ENCODE peak calls at places on chromosome 9, in four cellular contexts. Z is IMR-90, L is K562, X is HepG2. J is an unnamed sample.

GRCh38 chr9:89863837-89864236 is 259.0 kb downstream of the GADD45G start:
- DNase-seq in Z (no peak), L (no peak), X (no peak), J (no peak)

GRCh38 chr9:111178361-111179043 is 140.2 kb upstream of the LPAR1 start:
- DNase-seq in Z (peak), L (no peak), X (no peak), J (peak)

GRCh38 chr9:34589656-34590375 is at the start of gene CNTFR:
- DNase-seq in Z (no peak), L (peak), X (no peak), J (no peak)

GRCh38 chr9:91119679-91120078 is 242.0 kb downstream of the AUH start:
- DNase-seq in Z (peak), L (no peak), X (no peak), J (no peak)

GRCh38 chr9:107636596-107637405 is 147.2 kb upstream of the KLF4 start:
- DNase-seq in Z (peak), L (no peak), X (no peak), J (no peak)

GRCh38 chr9:87973791-87974292 is 491 bp downstream of the CDK20 start:
- DNase-seq in Z (no peak), L (no peak), X (no peak), J (no peak)

GRCh38 chr9:5626727-5627634 is 1.9 kb upstream of the RIC1 start:
- DNase-seq in Z (peak), L (peak), X (no peak), J (peak)

GRCh38 chr9:132644251-132644650 is 25.5 kb downstream of the DDX31 start:
- DNase-seq in Z (no peak), L (peak), X (peak), J (peak)

GRCh38 chr9:133606722-133607053 is 2.5 kb downstream of the FAM163B start:
- DNase-seq in Z (no peak), L (no peak), X (no peak), J (no peak)

GRCh38 chr9:127283917-127284316 is 19.3 kb downstream of the GARNL3 start:
- DNase-seq in Z (peak), L (no peak), X (no peak), J (peak)

GRCh38 chr9:130069048-130069447 is 15.3 kb downstream of the GPR107 start:
- DNase-seq in Z (no peak), L (no peak), X (no peak), J (no peak)

GRCh38 chr9:88776717-88777497 is 214.4 kb upstream of the S1PR3 start:
- DNase-seq in Z (peak), L (no peak), X (peak), J (peak)

GRCh38 chr9:104313396-104314110 is 190.5 kb upstream of the OR13F1 start:
- DNase-seq in Z (no peak), L (no peak), X (no peak), J (no peak)

GRCh38 chr9:124242331-124243194 is 15.2 kb upstream of the NEK6 start:
- DNase-seq in Z (peak), L (no peak), X (no peak), J (no peak)

GRCh38 chr9:136403915-136404800 is 4.2 kb upstream of the SNAPC4 start:
- DNase-seq in Z (no peak), L (no peak), X (no peak), J (no peak)

GRCh38 chr9:4934976-4935672 is 49.9 kb upstream of the JAK2 start:
- DNase-seq in Z (no peak), L (no peak), X (no peak), J (no peak)

GRCh38 chr9:7777776-7778175 is 21.8 kb downstream of the DMAC1 start:
- DNase-seq in Z (no peak), L (no peak), X (no peak), J (no peak)

GRCh38 chr9:30504502-30504905 is 1879.9 kb upstream of the ACO1 start:
- DNase-seq in Z (no peak), L (no peak), X (no peak), J (no peak)

GRCh38 chr9:73349476-73349875 is 197.8 kb downstream of the ANXA1 start:
- DNase-seq in Z (no peak), L (no peak), X (no peak), J (no peak)

GRCh38 chr9:119278138-119278537 is 91.1 kb downstream of the BRINP1 start:
- DNase-seq in Z (no peak), L (no peak), X (no peak), J (no peak)

GRCh38 chr9:98230789-98231188 is 24.7 kb downstream of the TBC1D2 start:
- DNase-seq in Z (no peak), L (no peak), X (no peak), J (no peak)

GRCh38 chr9:3498691-3499090 is 27.1 kb downstream of the RFX3 start:
- DNase-seq in Z (peak), L (no peak), X (no peak), J (no peak)

GRCh38 chr9:136182850-136183422 is 22.0 kb downstream of the LHX3 start:
- DNase-seq in Z (no peak), L (no peak), X (no peak), J (no peak)

GRCh38 chr9:20256284-20256948 is 365.9 kb downstream of the MLLT3 start:
- DNase-seq in Z (no peak), L (no peak), X (no peak), J (no peak)

GRCh38 chr9:133926165-133926856 is 65.8 kb downstream of the VAV2 start:
- DNase-seq in Z (no peak), L (no peak), X (no peak), J (no peak)

GRCh38 chr9:137457406-137458193 is 1.5 kb downstream of the NSMF start:
- DNase-seq in Z (no peak), L (no peak), X (no peak), J (no peak)

GRCh38 chr9:88658311-88658822 is 123.4 kb downstream of the NXNL2 start:
- DNase-seq in Z (no peak), L (no peak), X (no peak), J (no peak)

GRCh38 chr9:101418518-101419111 is 17.0 kb downstream of the ALDOB start:
- DNase-seq in Z (peak), L (no peak), X (no peak), J (no peak)

GRCh38 chr9:18472435-18472834 is 1.5 kb upstream of the ADAMTSL1 start:
- DNase-seq in Z (no peak), L (no peak), X (no peak), J (no peak)
- H3K27ac ChIP-seq in Z (no peak), L (no peak), X (no peak), J (no peak)

GRCh38 chr9:14788846-14789245 is 66.3 kb upstream of the CER1 start:
- DNase-seq in Z (no peak), L (no peak), X (no peak), J (no peak)
- TF ChIP-seq MAZ in Z (no peak), L (no peak), X (no peak), J (no peak)

GRCh38 chr9:131409458-131409992 is 15.6 kb downstream of the PRRC2B start:
- DNase-seq in Z (no peak), L (peak), X (no peak), J (no peak)

GRCh38 chr9:131407717-131408195 is 13.9 kb downstream of the PRRC2B start:
- DNase-seq in Z (no peak), L (peak), X (peak), J (peak)

GRCh38 chr9:131411719-131412681 is 18.1 kb downstream of the PRRC2B start:
- DNase-seq in Z (no peak), L (no peak), X (peak), J (no peak)

GRCh38 chr9:131406567-131407436 is 12.9 kb downstream of the PRRC2B start:
- DNase-seq in Z (no peak), L (peak), X (no peak), J (no peak)

GRCh38 chr9:131410051-131410491 is 16.2 kb downstream of the PRRC2B start:
- DNase-seq in Z (peak), L (peak), X (no peak), J (no peak)
- H3K27ac ChIP-seq in Z (no peak), L (no peak), X (no peak), J (no peak)

GRCh38 chr9:113805753-113806152 is 70.4 kb upstream of the ZNF618 start:
- DNase-seq in Z (no peak), L (no peak), X (no peak), J (no peak)

GRCh38 chr9:113809192-113809482 is 67.0 kb upstream of the ZNF618 start:
- DNase-seq in Z (no peak), L (no peak), X (no peak), J (no peak)

GRCh38 chr9:113807173-113808061 is 68.7 kb upstream of the ZNF618 start:
- DNase-seq in Z (peak), L (peak), X (peak), J (peak)

GRCh38 chr9:113803811-113804589 is 72.1 kb upstream of the ZNF618 start:
- DNase-seq in Z (no peak), L (no peak), X (no peak), J (no peak)

DNA sequence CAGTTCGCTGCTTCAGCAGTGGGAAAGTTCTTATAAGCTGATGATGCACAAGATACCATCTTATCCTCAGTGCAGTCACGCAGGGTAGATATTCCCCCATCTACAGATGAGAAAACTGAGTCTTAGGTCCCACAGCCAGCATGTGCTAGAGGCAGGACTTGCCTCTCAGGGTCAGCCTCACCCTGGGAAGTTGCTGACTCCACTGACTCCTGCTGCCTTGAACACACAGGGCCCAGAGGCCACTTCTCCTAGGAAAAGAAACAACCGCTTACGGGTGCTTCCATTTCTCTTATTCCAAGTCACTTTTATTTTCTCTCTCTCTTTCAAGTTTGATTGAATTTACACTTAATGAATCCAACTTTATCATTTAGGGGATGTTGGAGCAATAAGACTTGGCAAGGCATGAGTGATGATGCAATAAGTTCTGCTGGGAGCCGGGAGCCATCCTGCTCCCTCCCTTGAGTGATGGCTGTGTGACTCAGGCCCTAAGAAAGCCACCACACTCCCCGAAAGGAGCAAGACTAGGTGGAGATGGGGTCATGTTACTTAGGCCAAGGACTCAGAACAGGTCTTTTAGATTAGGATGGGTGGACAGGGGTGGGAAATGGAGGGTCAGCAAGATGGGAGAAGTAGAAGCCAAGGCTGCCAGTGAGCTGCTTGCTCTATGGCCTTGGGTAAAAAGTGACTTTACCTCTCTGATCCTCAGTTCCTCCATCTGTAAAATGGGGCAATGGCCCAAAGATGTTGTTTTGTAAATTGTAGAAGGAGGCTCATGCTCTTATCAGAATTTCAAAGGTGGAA is 67.5 kb upstream of the ZNF618 start:
- DNase-seq in Z (peak), L (no peak), X (no peak), J (peak)
- TF ChIP-seq MAZ in Z (no peak), L (no peak), X (no peak), J (no peak)

GRCh38 chr9:113154471-113154870 is 3.7 kb downstream of the SLC31A2 start:
- DNase-seq in Z (peak), L (no peak), X (no peak), J (no peak)

GRCh38 chr9:113152699-113153098 is 1.9 kb downstream of the SLC31A2 start:
- DNase-seq in Z (no peak), L (peak), X (no peak), J (no peak)

GRCh38 chr9:113150670-113151591 is at the start of gene SLC31A2:
- DNase-seq in Z (peak), L (peak), X (peak), J (peak)

GRCh38 chr9:113153599-113153998 is 2.8 kb downstream of the SLC31A2 start:
- DNase-seq in Z (no peak), L (no peak), X (no peak), J (no peak)

DNA sequence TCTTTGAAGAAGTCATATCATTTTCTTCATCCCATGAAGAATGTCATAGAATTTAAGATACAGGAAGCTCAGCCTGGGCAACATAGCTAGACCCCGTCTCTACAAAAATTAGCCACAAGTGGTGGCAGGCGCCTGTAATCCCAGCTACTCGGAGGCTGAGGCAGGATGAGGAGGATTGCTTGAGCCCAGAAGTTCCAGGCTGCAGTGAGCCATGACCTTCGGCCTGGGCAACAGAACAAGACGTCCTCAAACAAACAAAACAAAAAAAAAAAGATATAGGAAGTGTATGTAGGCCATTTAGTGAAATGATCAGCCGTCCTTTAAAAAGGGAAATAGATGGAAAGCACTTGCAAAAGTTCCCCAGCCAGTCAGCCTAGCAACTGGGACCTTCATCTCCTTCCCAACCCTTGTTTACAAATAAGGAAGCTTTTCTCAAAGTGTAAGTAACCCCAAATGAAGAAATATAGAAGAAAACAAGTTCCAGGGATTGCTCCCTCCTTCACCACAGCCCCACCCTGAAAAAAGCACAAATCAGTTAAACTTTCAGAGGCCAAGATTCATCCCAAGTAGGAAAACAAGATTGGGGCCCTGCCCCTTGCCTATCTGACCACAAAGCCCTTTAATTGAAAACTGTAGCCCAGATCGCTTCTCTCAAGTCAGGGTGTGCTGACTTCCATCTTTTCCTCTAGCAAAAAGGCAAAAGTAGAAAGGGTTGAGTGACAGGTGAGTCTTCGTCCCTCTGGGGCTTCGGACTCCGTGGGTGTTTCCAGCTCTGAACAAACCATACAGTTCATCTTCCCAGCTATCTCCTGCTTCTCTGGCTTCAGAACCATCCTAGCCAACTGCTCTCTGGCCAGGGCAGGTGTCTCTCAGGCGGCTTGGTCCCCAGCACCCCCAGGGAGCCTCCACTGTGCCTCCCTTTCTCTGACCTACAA is 1.2 kb downstream of the SLC31A2 start:
- DNase-seq in Z (no peak), L (no peak), X (no peak), J (no peak)
- H3K27ac ChIP-seq in Z (no peak), L (no peak), X (peak), J (no peak)